ENCODE peak calls at places on chromosomes 5 and 9, in nine cellular contexts. G is heart left ventricle; A is CD4-positive, alpha-beta memory T cell; K is mammary epithelial cell; V is uterus; C is lower lobe of right lung; E is cardiac muscle cell; U is ascending aorta; H is ovary. D is an unnamed sample.

GRCh38 chr9:94097788-94098413 is 13.6 kb downstream of the PTPDC1 start:
- DNase-seq in E (no peak), C (no peak), V (no peak), K (peak; percentile 88), A (no peak), H (no peak), U (no peak), G (no peak), D (no peak)

GRCh38 chr9:109012876-109013677 is at the start of gene CTNNAL1:
- DNase-seq in E (peak; percentile 94), C (peak; percentile 95), G (peak; percentile 96), H (peak; percentile 97), V (peak; percentile 96), A (peak; percentile 82), K (peak; percentile 71), U (peak; percentile 81), D (peak; percentile 55)

GRCh38 chr5:90399251-90399650 is 10.3 kb downstream of the CETN3 start:
- DNase-seq in A (no peak), U (no peak), K (no peak), H (no peak), C (no peak), G (no peak), E (no peak), V (no peak), D (no peak)

GRCh38 chr5:113508756-113509155 is 4.7 kb upstream of the YTHDC2 start:
- DNase-seq in G (no peak), A (no peak), H (no peak), E (no peak), C (no peak), V (no peak), K (peak; percentile 33), U (no peak), D (no peak)

GRCh38 chr5:55911784-55912653 is 60.9 kb downstream of the IL31RA start:
- DNase-seq in U (no peak), C (no peak), E (no peak), G (no peak), A (no peak), H (no peak), V (no peak), K (no peak), D (no peak)

GRCh38 chr5:20323323-20323722 is 335.3 kb upstream of the CDH18 start:
- DNase-seq in K (no peak), H (no peak), E (no peak), U (no peak), G (no peak), C (no peak), A (no peak), V (no peak), D (no peak)

GRCh38 chr5:54093861-54094260 is 216.5 kb downstream of the ARL15 start:
- DNase-seq in G (no peak), K (no peak), H (no peak), C (no peak), V (no peak), A (no peak), E (no peak), U (no peak), D (no peak)

GRCh38 chr5:150600951-150601773 is 39.3 kb upstream of the SYNPO start:
- DNase-seq in E (no peak), K (peak; percentile 18), A (no peak), C (peak; percentile 43), G (no peak), H (peak; percentile 38), U (no peak), V (no peak), D (no peak)

GRCh38 chr5:76705574-76705973 is 10.4 kb upstream of the F2R start:
- DNase-seq in G (no peak), A (no peak), E (no peak), C (no peak), V (no peak), K (no peak), H (no peak), U (no peak), D (no peak)

GRCh38 chr5:180640301-180640764 is 9.1 kb downstream of the FLT4 start:
- DNase-seq in A (no peak), G (peak; percentile 11), K (no peak), H (no peak), C (no peak), U (no peak), E (no peak), V (peak; percentile 15), D (no peak)

GRCh38 chr5:178108966-178109365 is 4.4 kb upstream of the N4BP3 start:
- DNase-seq in V (no peak), C (peak; percentile 69), A (no peak), G (no peak), H (no peak), U (no peak), K (no peak), E (no peak), D (no peak)

GRCh38 chr9:97468658-97469448 is 32.6 kb upstream of the TMOD1 start:
- DNase-seq in C (peak; percentile 55), G (peak; percentile 80), E (peak; percentile 87), A (no peak), K (peak; percentile 13), U (peak; percentile 29), H (peak; percentile 80), V (peak; percentile 85), D (peak; percentile 54)

DNA sequence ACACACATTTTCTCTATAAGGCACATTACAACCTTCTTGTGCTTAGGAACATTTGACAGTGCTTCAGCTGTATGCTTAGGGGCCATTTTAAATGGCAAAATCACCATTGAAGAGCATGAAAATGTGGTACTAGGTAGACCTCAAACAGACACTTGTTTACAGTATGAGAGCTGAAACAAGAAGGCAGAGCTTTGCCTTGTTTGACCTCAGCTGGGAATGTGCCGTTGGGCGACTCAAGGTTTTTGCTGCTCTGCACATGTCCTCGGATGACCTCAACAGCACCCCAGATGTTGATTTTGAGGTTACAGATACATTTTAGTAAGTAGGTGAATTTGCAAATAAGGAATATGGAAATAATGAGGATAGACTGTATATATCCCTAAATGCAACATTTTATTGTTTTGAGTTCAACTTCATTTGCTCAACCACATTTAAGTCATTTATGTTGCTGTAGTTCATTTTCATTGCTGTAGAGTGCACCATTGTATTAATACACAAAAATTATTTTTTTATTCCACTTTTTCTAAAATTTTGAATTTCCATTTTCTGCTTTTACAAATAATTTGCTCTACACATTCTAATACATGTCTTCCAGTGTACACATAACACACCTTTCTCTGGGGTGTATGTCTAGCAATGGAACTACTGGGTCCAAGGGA is 206.8 kb downstream of the NR3C1 start:
- DNase-seq in E (no peak), C (no peak), A (no peak), U (no peak), G (no peak), K (no peak), H (no peak), V (no peak), D (no peak)
- H3K27ac ChIP-seq in E (no peak overlapping the region), C (no peak overlapping the region), A (no peak overlapping the region), U (no peak overlapping the region), G (no peak overlapping the region), K (no peak overlapping the region), H (no peak overlapping the region), V (no peak overlapping the region), D (no peak overlapping the region)

GRCh38 chr9:125091121-125091520 is 52.2 kb downstream of the SCAI start:
- DNase-seq in H (no peak), E (no peak), K (no peak), A (no peak), G (no peak), V (no peak), C (no peak), U (no peak), D (no peak)

GRCh38 chr9:125085703-125086477 is 57.4 kb downstream of the SCAI start:
- DNase-seq in V (no peak), C (no peak), A (no peak), G (no peak), E (no peak), H (no peak), U (no peak), K (no peak), D (no peak)

GRCh38 chr9:125088752-125089151 is 54.6 kb downstream of the SCAI start:
- DNase-seq in K (no peak), A (no peak), H (no peak), U (no peak), E (no peak), V (no peak), C (no peak), G (no peak), D (no peak)

GRCh38 chr9:125089331-125089730 is 54.0 kb downstream of the SCAI start:
- DNase-seq in A (no peak), C (no peak), V (no peak), E (no peak), G (no peak), H (no peak), K (no peak), U (no peak), D (no peak)
- H3K4me3 ChIP-seq in A (no peak overlapping the region), C (no peak overlapping the region), V (no peak overlapping the region), E (no peak overlapping the region), G (no peak overlapping the region), H (no peak overlapping the region), K (no peak overlapping the region), U (no peak overlapping the region), D (no peak overlapping the region)

DNA sequence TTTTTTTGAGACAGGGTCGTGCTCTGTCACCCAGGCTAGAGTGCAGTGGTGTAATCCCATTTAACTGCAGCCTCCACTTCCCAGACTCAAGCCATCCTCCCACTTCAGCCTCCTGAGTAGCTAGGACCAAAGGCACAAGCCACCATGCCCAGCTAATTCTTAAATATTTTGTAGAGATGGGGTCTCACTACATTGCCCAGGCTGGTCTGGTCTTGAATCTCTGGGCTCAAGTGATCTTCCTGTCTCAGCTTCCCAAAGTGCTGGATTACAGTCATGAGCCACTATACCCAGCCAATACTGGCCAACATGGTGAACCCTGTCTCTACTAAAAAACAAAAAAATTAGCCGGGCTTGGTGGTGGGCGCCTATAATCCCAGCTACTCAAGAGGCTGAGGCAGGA is 6.8 kb downstream of the DCAF12 start:
- DNase-seq in H (no peak), U (no peak), A (no peak), V (no peak), E (no peak), G (no peak), C (no peak), K (no peak), D (no peak)
- H3K4me1 ChIP-seq in H (peaks cover 3% of the 10 kb centered on the region), U (peaks cover 2% of the 10 kb centered on the region), A (peaks cover 30% of the 10 kb centered on the region), V (no peaks in the 10 kb centered on the region), E (peaks cover 5% of the 10 kb centered on the region), G (peaks cover 38% of the 10 kb centered on the region), C (peaks cover 36% of the 10 kb centered on the region), K (peaks cover 11% of the 10 kb centered on the region), D (no peaks in the 10 kb centered on the region)

GRCh38 chr9:134811079-134811672 is 69.4 kb upstream of the FCN2 start:
- DNase-seq in G (no peak), K (no peak), H (no peak), A (no peak), U (no peak), E (no peak), V (no peak), C (no peak), D (no peak)

GRCh38 chr9:134809296-134809695 is 71.3 kb upstream of the FCN2 start:
- DNase-seq in C (no peak), A (no peak), K (no peak), U (no peak), G (no peak), H (no peak), V (no peak), E (no peak), D (no peak)

GRCh38 chr9:134804871-134805270 is 75.7 kb upstream of the FCN2 start:
- DNase-seq in E (no peak), H (no peak), G (no peak), K (no peak), C (no peak), V (no peak), A (no peak), U (no peak), D (no peak)

GRCh38 chr9:134808393-134808792 is 72.2 kb upstream of the FCN2 start:
- DNase-seq in U (no peak), A (no peak), V (no peak), G (no peak), K (no peak), C (no peak), H (no peak), E (no peak), D (no peak)

GRCh38 chr9:134807726-134808125 is 72.9 kb upstream of the FCN2 start:
- DNase-seq in K (no peak), A (no peak), U (no peak), H (no peak), E (peak; percentile 42), V (no peak), C (no peak), G (peak; percentile 48), D (no peak)
- H3K27ac ChIP-seq in K (no peak overlapping the region), A (no peak overlapping the region), U (peak overlapping the region; percentile 60), H (no peak overlapping the region), E (peak overlapping the region; percentile 25), V (no peak overlapping the region), C (no peak overlapping the region), G (no peak overlapping the region), D (no peak overlapping the region)

D was measured in iPS DF 6.9.